ENCODE peak calls at places on chromosomes 6 and 20, in six cellular contexts. K is GM23338, P is foreskin fibroblast, D is prostate gland, M is IMR-90, F is ovary. T is an unnamed sample.

GRCh38 chr20:4787825-4788224 is 66.1 kb downstream of the PRND start:
- DNase-seq in F (no peak), D (no peak), M (no peak), P (no peak), K (no peak), T (no peak)

GRCh38 chr20:46194409-46194808 is 76.3 kb downstream of the CD40 start:
- DNase-seq in D (no peak), P (no peak), M (no peak), K (no peak), F (no peak), T (no peak)

GRCh38 chr20:46188866-46189265 is 70.8 kb downstream of the CD40 start:
- DNase-seq in P (no peak), F (no peak), M (no peak), D (no peak), K (no peak), T (no peak)

GRCh38 chr20:15653396-15654207 is 919.6 kb downstream of the KIF16B start:
- DNase-seq in D (no peak), F (no peak), P (no peak), K (no peak), M (peak), T (no peak)

GRCh38 chr20:15395457-15395856 is 1058.0 kb upstream of the FLRT3 start:
- DNase-seq in M (no peak), K (no peak), P (no peak), F (no peak), D (no peak), T (no peak)

GRCh38 chr6:130396722-130397121 is 30.9 kb downstream of the TMEM200A start:
- DNase-seq in F (no peak), K (no peak), D (no peak), P (no peak), M (no peak), T (no peak)

GRCh38 chr20:21395666-21396044 is 1.7 kb downstream of the NKX2-4 start:
- DNase-seq in K (peak), F (no peak), M (no peak), D (no peak), P (no peak), T (no peak)

GRCh38 chr6:21438986-21439352 is 154.6 kb upstream of the SOX4 start:
- DNase-seq in F (no peak), P (no peak), M (no peak), D (no peak), K (no peak), T (no peak)

GRCh38 chr6:111894272-111894671 is 21.0 kb upstream of the FYN start:
- DNase-seq in M (peak), F (no peak), P (peak), K (no peak), D (no peak), T (no peak)

GRCh38 chr20:43191946-43192847 is 2.5 kb upstream of the PTPRT start:
- DNase-seq in K (peak), F (no peak), P (no peak), M (no peak), D (no peak), T (no peak)

GRCh38 chr20:51767867-51768758 is at the start of gene ATP9A:
- DNase-seq in M (peak), P (no peak), F (peak), D (peak), K (peak), T (no peak)

GRCh38 chr6:40376113-40376650 is 211.0 kb downstream of the LRFN2 start:
- DNase-seq in K (no peak), M (no peak), F (no peak), P (no peak), D (no peak), T (no peak)

GRCh38 chr6:499617-500016 is 108.1 kb downstream of the IRF4 start:
- DNase-seq in D (no peak), M (no peak), P (no peak), K (no peak), F (no peak), T (no peak)

GRCh38 chr20:35111141-35111888 is 18.7 kb upstream of the TRPC4AP start:
- DNase-seq in F (no peak), M (peak), K (no peak), P (peak), D (no peak), T (peak)

GRCh38 chr6:148831531-148831930 is 84.7 kb downstream of the UST start:
- DNase-seq in M (peak), D (no peak), P (no peak), K (no peak), F (no peak), T (peak)

GRCh38 chr20:50111120-50111828 is 1.7 kb downstream of the UBE2V1 start:
- DNase-seq in F (no peak), D (no peak), K (no peak), P (peak), M (peak), T (no peak)

GRCh38 chr6:17754254-17754653 is 47.5 kb upstream of the NUP153 start:
- DNase-seq in D (no peak), P (no peak), M (no peak), K (no peak), F (no peak), T (no peak)

GRCh38 chr6:4180653-4181255 is 45.4 kb upstream of the ECI2 start:
- DNase-seq in F (no peak), M (peak), K (peak), P (peak), D (no peak), T (peak)

GRCh38 chr6:2794171-2794730 is 29.1 kb downstream of the WRNIP1 start:
- DNase-seq in D (no peak), M (peak), K (no peak), P (no peak), F (no peak), T (no peak)

GRCh38 chr6:33858053-33858475 is 54.3 kb upstream of the MLN start:
- DNase-seq in F (no peak), D (no peak), P (no peak), K (no peak), M (no peak), T (no peak)

GRCh38 chr6:41092421-41093140 is 19.8 kb downstream of the NFYA start:
- DNase-seq in F (no peak), M (peak), D (no peak), P (no peak), K (peak), T (no peak)

DNA sequence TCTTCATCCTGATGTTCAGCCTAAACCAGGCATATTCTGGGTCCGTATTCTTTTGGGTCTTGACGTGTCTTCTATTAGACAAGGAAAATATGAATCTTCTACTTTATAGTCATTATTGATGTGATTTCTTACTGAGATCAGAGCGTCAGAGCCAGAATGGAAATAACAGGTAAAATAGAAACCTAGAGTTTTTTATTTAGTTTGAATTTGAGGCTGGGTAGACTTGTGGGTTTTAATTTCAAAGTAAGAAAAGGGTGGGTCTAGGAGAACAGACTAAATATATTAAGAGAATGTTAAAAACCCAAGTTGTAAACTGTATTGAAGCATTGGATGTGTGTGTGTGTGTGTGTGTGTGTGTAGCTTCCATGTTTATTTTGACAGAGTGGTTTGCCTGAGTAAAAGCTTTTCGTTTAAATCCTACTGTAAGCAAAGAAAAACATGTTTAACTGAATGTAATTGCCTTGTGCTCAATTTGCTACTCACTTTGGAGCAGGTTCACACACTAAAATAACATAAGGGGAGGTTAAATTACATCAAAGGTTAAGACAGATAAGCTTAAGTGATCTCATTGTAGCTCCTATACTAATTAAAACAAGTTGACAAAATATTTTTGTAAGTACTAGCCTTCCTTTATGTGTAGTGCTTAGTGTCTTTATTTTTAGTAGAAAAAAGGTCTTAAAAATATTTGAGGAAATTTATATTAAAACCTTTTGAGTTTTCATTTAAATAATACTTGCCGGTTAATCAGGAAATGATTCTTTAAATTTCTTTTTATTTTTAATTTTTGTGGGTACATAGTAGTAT is 17.4 kb downstream of the HECA start:
- DNase-seq in D (no peak), F (no peak), M (peak), P (no peak), K (no peak), T (no peak)
- H3K4me3 ChIP-seq in D (no peak), F (no peak), M (no peak), P (no peak), K (no peak), T (no peak)

GRCh38 chr6:163711615-163712568 is 297.4 kb downstream of the QKI start:
- DNase-seq in P (peak), K (peak), F (peak), M (no peak), D (no peak), T (no peak)
- TF ChIP-seq CTCF in P (no peak), K (peak), F (no peak), M (no peak), D (no peak), T (no peak)

GRCh38 chr6:31658158-31658688 is 2.4 kb downstream of the C6orf47 start:
- DNase-seq in K (no peak), F (no peak), P (no peak), M (no peak), D (no peak), T (no peak)

GRCh38 chr6:31657406-31658157 is 1.9 kb downstream of the APOM start:
- DNase-seq in K (no peak), P (no peak), M (no peak), D (no peak), F (no peak), T (no peak)

GRCh38 chr6:31660224-31660997 is at the start of gene C6orf47:
- DNase-seq in K (peak), P (peak), F (peak), M (peak), D (peak), T (no peak)

GRCh38 chr6:31659649-31660223 is 842 bp downstream of the C6orf47 start:
- DNase-seq in M (peak), D (no peak), P (no peak), K (peak), F (no peak), T (no peak)

GRCh38 chr6:31658983-31659648 is 1.5 kb downstream of the C6orf47 start:
- DNase-seq in M (no peak), F (no peak), D (no peak), P (no peak), K (no peak), T (no peak)
- H3K4me3 ChIP-seq in M (no peak), F (peak), D (peak), P (peak), K (peak), T (peak)

GRCh38 chr20:44737116-44737515 is 8.5 kb upstream of the KCNK15 start:
- DNase-seq in K (no peak), P (no peak), M (no peak), D (no peak), F (no peak), T (no peak)

GRCh38 chr20:44736170-44737021 is 9.3 kb upstream of the KCNK15 start:
- DNase-seq in M (peak), K (peak), P (peak), D (no peak), F (peak), T (no peak)

GRCh38 chr20:44733341-44734069 is 12.2 kb upstream of the KCNK15 start:
- DNase-seq in P (peak), D (peak), K (peak), F (peak), M (peak), T (no peak)

GRCh38 chr20:44735816-44736169 is 9.9 kb upstream of the KCNK15 start:
- DNase-seq in P (no peak), D (no peak), M (no peak), K (no peak), F (no peak), T (no peak)

DNA sequence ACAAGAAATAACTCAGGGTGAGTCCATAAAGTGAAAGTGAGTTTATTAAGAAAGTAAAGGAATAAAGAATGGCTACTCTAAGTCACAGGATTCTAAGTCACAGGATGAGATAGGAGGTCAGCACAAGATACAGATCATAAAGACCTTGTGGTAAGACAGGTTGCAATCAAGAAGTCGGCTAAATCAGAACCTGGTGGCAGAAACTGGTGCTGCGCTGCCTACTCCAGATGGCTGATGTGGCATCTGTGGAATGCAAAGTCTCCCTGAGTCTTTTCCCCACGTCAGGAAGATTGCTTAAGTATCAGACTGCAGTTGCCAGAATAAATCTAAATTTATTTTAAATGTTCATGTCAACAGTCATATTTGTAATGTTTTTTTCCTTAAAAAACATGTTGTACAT is 10.7 kb upstream of the KCNK15 start:
- DNase-seq in K (peak), D (no peak), M (peak), P (peak), F (no peak), T (no peak)
- TF ChIP-seq CTCF in K (no peak), D (peak), M (peak), P (no peak), F (no peak), T (peak)

GRCh38 chr6:55175078-55175777 is 913 bp downstream of the HCRTR2 start:
- DNase-seq in M (no peak), P (no peak), D (no peak), K (peak), F (no peak), T (no peak)
- H3K4me3 ChIP-seq in M (no peak), P (no peak), D (no peak), K (peak), F (no peak), T (no peak)

GRCh38 chr20:10093087-10093591 is 58.4 kb downstream of the ANKEF1 start:
- DNase-seq in K (no peak), F (peak), D (no peak), P (peak), M (peak), T (no peak)

GRCh38 chr20:10094566-10095173 is 59.9 kb downstream of the ANKEF1 start:
- DNase-seq in F (no peak), M (no peak), P (peak), D (no peak), K (no peak), T (no peak)

DNA sequence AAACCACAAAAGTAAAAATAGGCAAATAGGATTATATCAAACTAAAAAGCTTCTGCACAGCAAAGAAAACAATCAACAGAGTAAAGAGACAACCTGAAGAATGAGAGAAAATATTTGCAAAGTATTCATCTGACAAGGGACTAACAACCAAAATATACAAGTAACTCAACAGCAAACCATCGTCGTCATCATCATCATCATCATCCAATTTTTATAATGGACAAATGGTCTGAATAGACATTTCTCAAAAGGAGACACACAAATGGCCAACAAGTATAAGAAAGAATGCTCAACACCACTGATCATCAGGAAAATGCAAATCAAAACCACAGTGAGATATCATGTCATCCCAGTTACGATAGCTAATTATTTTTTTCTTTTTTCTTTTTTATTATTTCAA is 62.0 kb downstream of the ANKEF1 start:
- DNase-seq in M (no peak), K (no peak), P (no peak), D (no peak), F (no peak), T (no peak)
- TF ChIP-seq CTCF in M (no peak), K (no peak), P (no peak), D (no peak), F (no peak), T (no peak)

T was measured in AG04449.